ENCODE peak calls at places on chromosomes 13 and 19, in six cellular contexts. F is AG09319; L is activated CD4-positive, alpha-beta T cell treated with anti-CD3 and anti-CD28 coated beads, Interleukin-2, amount 50 U/mL, for 24 hours; S is T-helper 17 cell; P is NCI-H1694; D is NCI-H774. M is an unnamed sample.

GRCh38 chr19:3313199-3313575 is 53.2 kb upstream of the NFIC start:
- DNase-seq in D (no peak), S (no peak), P (no peak), F (no peak), L (no peak), M (no peak)

GRCh38 chr13:48769107-48769704 is 115.5 kb downstream of the CYSLTR2 start:
- DNase-seq in D (peak), F (peak), S (peak), L (peak), P (peak), M (peak)

GRCh38 chr19:10219678-10220077 is 11.5 kb downstream of the S1PR2 start:
- DNase-seq in D (no peak), L (no peak), F (no peak), P (no peak), S (peak), M (no peak)

GRCh38 chr13:65497265-65497664 is 1732.9 kb downstream of the PCDH9 start:
- DNase-seq in L (no peak), D (no peak), S (no peak), F (no peak), P (no peak), M (peak)

GRCh38 chr19:34124828-34125227 is 47.5 kb upstream of the LSM14A start:
- DNase-seq in F (no peak), L (no peak), P (no peak), S (no peak), D (no peak), M (no peak)

GRCh38 chr13:51148952-51149573 is 38.0 kb upstream of the C13orf42 start:
- DNase-seq in D (no peak), S (no peak), F (peak), P (peak), L (no peak), M (peak)

GRCh38 chr19:17429661-17430101 is 9.8 kb downstream of the MVB12A start:
- DNase-seq in L (no peak), P (no peak), D (no peak), S (no peak), F (no peak), M (no peak)

GRCh38 chr13:50626031-50626643 is 217.4 kb downstream of the DLEU7 start:
- DNase-seq in L (no peak), P (no peak), F (no peak), D (no peak), S (no peak), M (no peak)

GRCh38 chr19:55353803-55354697 is 469 bp downstream of the COX6B2 start:
- DNase-seq in P (peak), L (peak), S (peak), F (no peak), D (peak), M (no peak)

M was measured in astrocyte of the cerebellum.